ENCODE peak calls at places on chromosomes 5 and 9, in four cellular contexts. U, R, K and I are unnamed samples.

GRCh38 chr5:173746050-173746449 is 129.6 kb upstream of the BOD1 start:
- DNase-seq in U (no peak), K (no peak), R (no peak), I (no peak)

GRCh38 chr9:86655147-86655546 is 292.2 kb downstream of the GAS1 start:
- DNase-seq in U (no peak), R (no peak), K (no peak), I (no peak)

GRCh38 chr9:91659529-91660294 is 236.1 kb upstream of the NFIL3 start:
- DNase-seq in R (no peak), U (no peak), K (no peak), I (no peak)

GRCh38 chr5:154002093-154002492 is 36.6 kb downstream of the FAM114A2 start:
- DNase-seq in R (no peak), K (no peak), U (peak; percentile 99), I (no peak)

GRCh38 chr5:159133041-159133741 is 33.5 kb upstream of the EBF1 start:
- DNase-seq in K (no peak), U (peak; percentile 47), R (no peak), I (peak; percentile 52)

GRCh38 chr9:4155224-4156026 is 144.4 kb downstream of the GLIS3 start:
- DNase-seq in R (no peak), K (peak; percentile 48), U (no peak), I (no peak)

GRCh38 chr5:7395432-7396168 is at the start of gene ADCY2:
- DNase-seq in K (no peak), R (no peak), U (no peak), I (no peak)

GRCh38 chr9:125971895-125972729 is 224.9 kb downstream of the PBX3 start:
- DNase-seq in U (no peak), R (no peak), K (no peak), I (no peak)

GRCh38 chr9:96061293-96061987 is 185.9 kb downstream of the ERCC6L2 start:
- DNase-seq in U (no peak), R (no peak), K (no peak), I (no peak)

GRCh38 chr5:95858023-95858461 is 35.5 kb upstream of the GLRX start:
- DNase-seq in K (no peak), R (no peak), U (no peak), I (no peak)

GRCh38 chr5:158929579-158930233 is 170.0 kb downstream of the EBF1 start:
- DNase-seq in U (no peak), R (no peak), K (no peak), I (no peak)

GRCh38 chr5:172956936-172957335 is 2.3 kb upstream of the RPL26L1 start:
- DNase-seq in U (no peak), R (no peak), K (no peak), I (no peak)

GRCh38 chr9:116632990-116633441 is 54.1 kb upstream of the TRIM32 start:
- DNase-seq in R (no peak), U (no peak), K (no peak), I (no peak)

GRCh38 chr5:77168884-77169254 is 41.6 kb upstream of the PDE8B start:
- DNase-seq in K (no peak), U (no peak), R (no peak), I (no peak)

GRCh38 chr9:130112244-130113151 is 58.8 kb downstream of the GPR107 start:
- DNase-seq in U (no peak), R (no peak), K (no peak), I (no peak)

GRCh38 chr5:7882926-7883325 is 14.0 kb downstream of the MTRR start:
- DNase-seq in K (no peak), U (no peak), R (no peak), I (no peak)

GRCh38 chr5:170169996-170170395 is 62.8 kb upstream of the C5orf58 start:
- DNase-seq in R (no peak), K (no peak), U (no peak), I (no peak)

GRCh38 chr5:121797677-121798518 is 53.8 kb upstream of the FTMT start:
- DNase-seq in K (no peak), R (no peak), U (no peak), I (no peak)

GRCh38 chr9:99859395-99859980 is 37.8 kb downstream of the NR4A3 start:
- DNase-seq in U (no peak), K (no peak), R (no peak), I (no peak)

GRCh38 chr9:12416736-12417135 is 276.4 kb upstream of the TYRP1 start:
- DNase-seq in U (no peak), R (no peak), K (no peak), I (no peak)

GRCh38 chr9:83133316-83133715 is 70.4 kb upstream of the RASEF start:
- DNase-seq in U (no peak), K (no peak), R (no peak), I (no peak)

GRCh38 chr5:51678335-51678734 is 295.1 kb downstream of the ISL1 start:
- DNase-seq in U (no peak), R (no peak), K (no peak), I (no peak)

GRCh38 chr5:104513621-104514020 is 951.0 kb upstream of the NUDT12 start:
- DNase-seq in U (no peak), K (no peak), R (no peak), I (no peak)

GRCh38 chr5:81525690-81526089 is 131.8 kb upstream of the ACOT12 start:
- DNase-seq in U (no peak), K (no peak), R (no peak), I (no peak)